ENCODE peak calls at places on chromosomes 11 and 22, in five cellular contexts. One of them, this sample, is unnamed.

GRCh38 chr11:33449798-33450197 is 192.6 kb downstream of the HIPK3 start:
- DNase-seq in heart left ventricle: no peak
- DNase-seq in gastrocnemius medialis: no peak
- DNase-seq in body of pancreas: no peak
- DNase-seq in lower lobe of right lung: no peak
- DNase-seq in this sample: no peak

GRCh38 chr22:25120761-25121212 is 78.9 kb upstream of the CRYBB3 start:
- DNase-seq in heart left ventricle: peak; percentile 34
- DNase-seq in gastrocnemius medialis: no peak
- DNase-seq in body of pancreas: peak; percentile 73
- DNase-seq in lower lobe of right lung: peak; percentile 72
- DNase-seq in this sample: no peak

GRCh38 chr22:37511368-37512104 is 7.7 kb downstream of the CARD10 start:
- DNase-seq in heart left ventricle: no peak
- DNase-seq in gastrocnemius medialis: no peak
- DNase-seq in body of pancreas: no peak
- DNase-seq in lower lobe of right lung: no peak
- DNase-seq in this sample: no peak

GRCh38 chr22:34255042-34255441 is 334.8 kb upstream of the LARGE1 start:
- DNase-seq in heart left ventricle: peak; percentile 18
- DNase-seq in gastrocnemius medialis: no peak
- DNase-seq in body of pancreas: no peak
- DNase-seq in lower lobe of right lung: no peak
- DNase-seq in this sample: no peak

GRCh38 chr11:63560506-63561179 is 2.5 kb downstream of the PLAAT2 start:
- DNase-seq in heart left ventricle: peak; percentile 20
- DNase-seq in gastrocnemius medialis: no peak
- DNase-seq in body of pancreas: peak; percentile 26
- DNase-seq in lower lobe of right lung: peak; percentile 83
- DNase-seq in this sample: no peak

GRCh38 chr11:129922674-129923073 is 27.3 kb upstream of the NFRKB start:
- DNase-seq in heart left ventricle: no peak
- DNase-seq in gastrocnemius medialis: no peak
- DNase-seq in body of pancreas: no peak
- DNase-seq in lower lobe of right lung: no peak
- DNase-seq in this sample: no peak

GRCh38 chr11:47518212-47518959 is 34.5 kb downstream of the CELF1 start:
- DNase-seq in heart left ventricle: no peak
- DNase-seq in gastrocnemius medialis: no peak
- DNase-seq in body of pancreas: no peak
- DNase-seq in lower lobe of right lung: no peak
- DNase-seq in this sample: no peak

GRCh38 chr11:94885581-94885980 is 87.8 kb downstream of the CWC15 start:
- DNase-seq in heart left ventricle: no peak
- DNase-seq in gastrocnemius medialis: no peak
- DNase-seq in body of pancreas: no peak
- DNase-seq in lower lobe of right lung: no peak
- DNase-seq in this sample: no peak

GRCh38 chr22:44574581-44575343 is 76.7 kb upstream of the RTL6 start:
- DNase-seq in heart left ventricle: no peak
- DNase-seq in gastrocnemius medialis: no peak
- DNase-seq in body of pancreas: no peak
- DNase-seq in lower lobe of right lung: no peak
- DNase-seq in this sample: peak; percentile 27

GRCh38 chr11:68145120-68145866 is 24.1 kb upstream of the CHKA start:
- DNase-seq in heart left ventricle: no peak
- DNase-seq in gastrocnemius medialis: no peak
- DNase-seq in body of pancreas: peak; percentile 88
- DNase-seq in lower lobe of right lung: no peak
- DNase-seq in this sample: no peak

GRCh38 chr11:927871-928270 is 2.2 kb downstream of the AP2A2 start:
- DNase-seq in heart left ventricle: no peak
- DNase-seq in gastrocnemius medialis: no peak
- DNase-seq in body of pancreas: no peak
- DNase-seq in lower lobe of right lung: no peak
- DNase-seq in this sample: no peak

GRCh38 chr11:101860694-101861371 is 54.0 kb upstream of the CEP126 start:
- DNase-seq in heart left ventricle: peak; percentile 23
- DNase-seq in gastrocnemius medialis: no peak
- DNase-seq in body of pancreas: peak; percentile 41
- DNase-seq in lower lobe of right lung: no peak
- DNase-seq in this sample: peak; percentile 84

GRCh38 chr11:65429069-65429681 is 6.6 kb downstream of the NEAT1 start:
- DNase-seq in heart left ventricle: no peak
- DNase-seq in gastrocnemius medialis: no peak
- DNase-seq in body of pancreas: peak; percentile 66
- DNase-seq in lower lobe of right lung: no peak
- DNase-seq in this sample: no peak

GRCh38 chr11:71300187-71300586 is 47.8 kb upstream of the SHANK2 start:
- DNase-seq in heart left ventricle: no peak
- DNase-seq in gastrocnemius medialis: no peak
- DNase-seq in body of pancreas: no peak
- DNase-seq in lower lobe of right lung: no peak
- DNase-seq in this sample: no peak

GRCh38 chr11:11347583-11347982 is 5.5 kb downstream of the CSNK2A3 start:
- DNase-seq in heart left ventricle: peak; percentile 42
- DNase-seq in gastrocnemius medialis: no peak
- DNase-seq in body of pancreas: no peak
- DNase-seq in lower lobe of right lung: no peak
- DNase-seq in this sample: no peak

GRCh38 chr22:32904044-32904443 is 102.5 kb downstream of the TIMP3 start:
- DNase-seq in heart left ventricle: peak; percentile 52
- DNase-seq in gastrocnemius medialis: no peak
- DNase-seq in body of pancreas: no peak
- DNase-seq in lower lobe of right lung: no peak
- DNase-seq in this sample: peak; percentile 84

GRCh38 chr11:59802639-59803176 is 7.9 kb downstream of the MRPL16 start:
- DNase-seq in heart left ventricle: peak; percentile 37
- DNase-seq in gastrocnemius medialis: no peak
- DNase-seq in body of pancreas: no peak
- DNase-seq in lower lobe of right lung: no peak
- DNase-seq in this sample: no peak

GRCh38 chr11:110026823-110027626 is 66.2 kb upstream of the ZC3H12C start:
- DNase-seq in heart left ventricle: no peak
- DNase-seq in gastrocnemius medialis: peak; percentile 7
- DNase-seq in body of pancreas: no peak
- DNase-seq in lower lobe of right lung: no peak
- DNase-seq in this sample: no peak

GRCh38 chr22:36286096-36286957 is 33.4 kb downstream of the APOL1 start:
- DNase-seq in heart left ventricle: peak; percentile 75
- DNase-seq in gastrocnemius medialis: peak; percentile 47
- DNase-seq in body of pancreas: peak; percentile 63
- DNase-seq in lower lobe of right lung: peak; percentile 73
- DNase-seq in this sample: peak; percentile 97

GRCh38 chr11:57974132-57974531 is 49.5 kb upstream of the OR9Q1 start:
- DNase-seq in heart left ventricle: no peak
- DNase-seq in gastrocnemius medialis: no peak
- DNase-seq in body of pancreas: no peak
- DNase-seq in lower lobe of right lung: no peak
- DNase-seq in this sample: no peak

GRCh38 chr11:18791175-18792065 is at the start of gene PTPN5:
- DNase-seq in heart left ventricle: peak; percentile 23
- DNase-seq in gastrocnemius medialis: no peak
- DNase-seq in body of pancreas: no peak
- DNase-seq in lower lobe of right lung: no peak
- DNase-seq in this sample: peak; percentile 83

GRCh38 chr11:126313826-126314225 is 10.0 kb downstream of the DCPS start:
- DNase-seq in heart left ventricle: no peak
- DNase-seq in gastrocnemius medialis: no peak
- DNase-seq in body of pancreas: no peak
- DNase-seq in lower lobe of right lung: no peak
- DNase-seq in this sample: peak; percentile 10

GRCh38 chr11:46239801-46240061 is 37.7 kb upstream of the CREB3L1 start:
- DNase-seq in heart left ventricle: no peak
- DNase-seq in gastrocnemius medialis: no peak
- DNase-seq in body of pancreas: peak; percentile 32
- DNase-seq in lower lobe of right lung: no peak
- DNase-seq in this sample: no peak

GRCh38 chr11:130798280-130798679 is 118.0 kb downstream of the SNX19 start:
- DNase-seq in heart left ventricle: no peak
- DNase-seq in gastrocnemius medialis: no peak
- DNase-seq in body of pancreas: no peak
- DNase-seq in lower lobe of right lung: no peak
- DNase-seq in this sample: no peak

GRCh38 chr11:116696381-116696941 is 76.3 kb downstream of the BUD13 start:
- DNase-seq in heart left ventricle: no peak
- DNase-seq in gastrocnemius medialis: no peak
- DNase-seq in body of pancreas: no peak
- DNase-seq in lower lobe of right lung: no peak
- DNase-seq in this sample: peak; percentile 89

GRCh38 chr11:15194671-15195415 is 80.1 kb downstream of the INSC start:
- DNase-seq in heart left ventricle: no peak
- DNase-seq in gastrocnemius medialis: no peak
- DNase-seq in body of pancreas: no peak
- DNase-seq in lower lobe of right lung: no peak
- DNase-seq in this sample: peak; percentile 9

GRCh38 chr22:28989035-28989464 is 72.6 kb downstream of the C22orf31 start:
- DNase-seq in heart left ventricle: no peak
- DNase-seq in gastrocnemius medialis: no peak
- DNase-seq in body of pancreas: no peak
- DNase-seq in lower lobe of right lung: no peak
- DNase-seq in this sample: peak; percentile 80

GRCh38 chr22:42967933-42968332 is 47.0 kb downstream of the PACSIN2 start:
- DNase-seq in heart left ventricle: peak; percentile 61
- DNase-seq in gastrocnemius medialis: peak; percentile 72
- DNase-seq in body of pancreas: no peak
- DNase-seq in lower lobe of right lung: peak; percentile 86
- DNase-seq in this sample: peak; percentile 39

GRCh38 chr11:3866206-3866605 is 10.7 kb downstream of the STIM1 start:
- DNase-seq in heart left ventricle: no peak
- DNase-seq in gastrocnemius medialis: no peak
- DNase-seq in body of pancreas: no peak
- DNase-seq in lower lobe of right lung: peak; percentile 85
- DNase-seq in this sample: no peak

GRCh38 chr11:70322653-70323052 is 52.2 kb downstream of the PPFIA1 start:
- DNase-seq in heart left ventricle: no peak
- DNase-seq in gastrocnemius medialis: no peak
- DNase-seq in body of pancreas: no peak
- DNase-seq in lower lobe of right lung: no peak
- DNase-seq in this sample: no peak

GRCh38 chr11:11975201-11976092 is 33.0 kb downstream of the DKK3 start:
- DNase-seq in heart left ventricle: no peak
- DNase-seq in gastrocnemius medialis: no peak
- DNase-seq in body of pancreas: no peak
- DNase-seq in lower lobe of right lung: no peak
- DNase-seq in this sample: peak; percentile 44

GRCh38 chr22:16955081-16955480 is 52.9 kb downstream of the GAB4 start:
- DNase-seq in heart left ventricle: no peak
- DNase-seq in gastrocnemius medialis: no peak
- DNase-seq in body of pancreas: no peak
- DNase-seq in lower lobe of right lung: no peak
- DNase-seq in this sample: no peak

GRCh38 chr22:16958475-16958874 is 49.5 kb downstream of the GAB4 start:
- DNase-seq in heart left ventricle: no peak
- DNase-seq in gastrocnemius medialis: no peak
- DNase-seq in body of pancreas: no peak
- DNase-seq in lower lobe of right lung: no peak
- DNase-seq in this sample: no peak

GRCh38 chr22:16957781-16958180 is 50.2 kb downstream of the GAB4 start:
- DNase-seq in heart left ventricle: no peak
- DNase-seq in gastrocnemius medialis: no peak
- DNase-seq in body of pancreas: no peak
- DNase-seq in lower lobe of right lung: no peak
- DNase-seq in this sample: no peak

GRCh38 chr22:16955678-16956210 is 52.3 kb downstream of the GAB4 start:
- DNase-seq in heart left ventricle: no peak
- DNase-seq in gastrocnemius medialis: no peak
- DNase-seq in body of pancreas: no peak
- DNase-seq in lower lobe of right lung: no peak
- DNase-seq in this sample: no peak

DNA sequence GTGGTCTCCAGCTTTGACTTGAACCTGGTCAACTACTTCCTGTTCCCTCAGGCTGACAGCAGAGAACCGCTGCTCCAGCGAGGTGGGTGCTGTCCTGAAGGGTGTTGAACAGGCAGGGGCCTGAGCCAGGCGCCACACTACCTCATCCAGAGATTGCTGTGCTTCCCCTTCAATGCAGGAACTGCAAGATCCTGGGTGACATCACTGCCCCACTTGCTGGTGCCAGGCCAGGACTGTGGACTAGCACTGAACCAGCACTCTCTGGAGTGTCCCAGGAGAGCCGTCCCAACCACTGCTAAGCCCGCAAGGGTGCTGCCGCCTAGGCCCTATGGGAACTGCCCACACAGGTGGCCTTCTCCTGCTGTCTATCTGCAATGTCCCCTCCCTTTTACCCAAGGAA is 51.7 kb downstream of the GAB4 start:
- DNase-seq in heart left ventricle: no peak
- DNase-seq in gastrocnemius medialis: no peak
- DNase-seq in body of pancreas: no peak
- DNase-seq in lower lobe of right lung: no peak
- DNase-seq in this sample: no peak
- H3K9me3 ChIP-seq in heart left ventricle: no peaks in the 10 kb centered on the region
- H3K9me3 ChIP-seq in gastrocnemius medialis: no peaks in the 10 kb centered on the region
- H3K9me3 ChIP-seq in body of pancreas: no peaks in the 10 kb centered on the region
- H3K9me3 ChIP-seq in lower lobe of right lung: no peaks in the 10 kb centered on the region
- H3K9me3 ChIP-seq in this sample: no peaks in the 10 kb centered on the region

GRCh38 chr11:73726825-73727224 is 34.0 kb downstream of the RAB6A start:
- DNase-seq in heart left ventricle: no peak
- DNase-seq in gastrocnemius medialis: no peak
- DNase-seq in body of pancreas: no peak
- DNase-seq in lower lobe of right lung: no peak
- DNase-seq in this sample: no peak

GRCh38 chr11:73729594-73730206 is 31.2 kb downstream of the RAB6A start:
- DNase-seq in heart left ventricle: no peak
- DNase-seq in gastrocnemius medialis: no peak
- DNase-seq in body of pancreas: no peak
- DNase-seq in lower lobe of right lung: no peak
- DNase-seq in this sample: peak; percentile 85

GRCh38 chr11:73728000-73728399 is 32.9 kb downstream of the RAB6A start:
- DNase-seq in heart left ventricle: no peak
- DNase-seq in gastrocnemius medialis: no peak
- DNase-seq in body of pancreas: no peak
- DNase-seq in lower lobe of right lung: no peak
- DNase-seq in this sample: no peak
- H3K27ac ChIP-seq in heart left ventricle: no peak overlapping the region
- H3K27ac ChIP-seq in gastrocnemius medialis: no peak overlapping the region
- H3K27ac ChIP-seq in body of pancreas: no peak overlapping the region
- H3K27ac ChIP-seq in lower lobe of right lung: no peak overlapping the region
- H3K27ac ChIP-seq in this sample: no peak overlapping the region

GRCh38 chr11:8265681-8266241 is 2.1 kb upstream of the LMO1 start:
- DNase-seq in heart left ventricle: no peak
- DNase-seq in gastrocnemius medialis: no peak
- DNase-seq in body of pancreas: peak; percentile 7
- DNase-seq in lower lobe of right lung: peak; percentile 18
- DNase-seq in this sample: peak; percentile 79
- TF ChIP-seq CTCF in heart left ventricle: no peak
- TF ChIP-seq CTCF in gastrocnemius medialis: no peak
- TF ChIP-seq CTCF in body of pancreas: peak; percentile 2
- TF ChIP-seq CTCF in lower lobe of right lung: no peak
- TF ChIP-seq CTCF in this sample: peak; percentile 72

GRCh38 chr22:48141301-48141700 is 1378.9 kb downstream of the TBC1D22A start:
- DNase-seq in heart left ventricle: no peak
- DNase-seq in gastrocnemius medialis: no peak
- DNase-seq in body of pancreas: no peak
- DNase-seq in lower lobe of right lung: no peak
- DNase-seq in this sample: no peak
- H3K9me3 ChIP-seq in heart left ventricle: no peaks in the 10 kb centered on the region
- H3K9me3 ChIP-seq in gastrocnemius medialis: no peaks in the 10 kb centered on the region
- H3K9me3 ChIP-seq in body of pancreas: no peaks in the 10 kb centered on the region
- H3K9me3 ChIP-seq in lower lobe of right lung: no peaks in the 10 kb centered on the region
- H3K9me3 ChIP-seq in this sample: no peaks in the 10 kb centered on the region

This sample was measured in endodermal cell.